ENCODE peak calls at places on chromosomes 11 and 22, in six cellular contexts. W is AG09319, P is neural crest cell, D is adrenal gland, Y is OCI-LY7, V is upper lobe of right lung. F is an unnamed sample.

GRCh38 chr22:16695261-16695660 is 102.7 kb upstream of the CCT8L2 start:
- DNase-seq in P (no peak), D (no peak), Y (no peak), W (no peak), V (no peak), F (no peak)

GRCh38 chr11:44814881-44815592 is 88.3 kb downstream of the TSPAN18 start:
- DNase-seq in D (no peak), P (no peak), V (peak), W (no peak), Y (no peak), F (no peak)

GRCh38 chr11:88167853-88168252 is 7.4 kb downstream of the RAB38 start:
- DNase-seq in W (no peak), V (no peak), D (no peak), P (no peak), Y (no peak), F (no peak)

GRCh38 chr22:39241632-39242388 is 3.0 kb downstream of the PDGFB start:
- DNase-seq in Y (no peak), D (no peak), P (no peak), V (no peak), W (no peak), F (peak)

GRCh38 chr11:107018902-107019493 is 722 bp upstream of the GUCY1A2 start:
- DNase-seq in V (peak), Y (no peak), P (peak), D (peak), W (no peak), F (peak)

GRCh38 chr22:31122532-31123291 is at the start of gene INPP5J:
- DNase-seq in W (no peak), D (peak), Y (no peak), V (peak), P (peak), F (peak)

GRCh38 chr11:116364357-116364756 is 408.4 kb downstream of the BUD13 start:
- DNase-seq in Y (no peak), W (no peak), D (no peak), P (no peak), V (no peak), F (no peak)

GRCh38 chr22:29663230-29663826 is 56.5 kb upstream of the CABP7 start:
- DNase-seq in Y (no peak), V (no peak), W (no peak), P (no peak), D (no peak), F (no peak)

GRCh38 chr11:103384652-103385051 is 275.4 kb downstream of the DYNC2H1 start:
- DNase-seq in V (no peak), D (no peak), P (no peak), W (no peak), Y (no peak), F (no peak)

GRCh38 chr22:50197856-50198623 is 2.8 kb upstream of the SELENOO start:
- DNase-seq in Y (no peak), W (no peak), P (no peak), D (no peak), V (no peak), F (no peak)

GRCh38 chr11:78277314-78277994 is 88.7 kb downstream of the USP35 start:
- DNase-seq in D (no peak), Y (no peak), P (no peak), V (peak), W (no peak), F (no peak)

GRCh38 chr11:746289-747175 is 732 bp upstream of the TALDO1 start:
- DNase-seq in V (no peak), P (peak), W (no peak), D (peak), Y (peak), F (no peak)

GRCh38 chr22:31852691-31853370 is 91.5 kb upstream of the YWHAH start:
- DNase-seq in V (no peak), P (no peak), W (no peak), Y (no peak), D (no peak), F (no peak)

GRCh38 chr22:17233348-17234043 is 14.3 kb upstream of the ADA2 start:
- DNase-seq in D (no peak), W (no peak), P (no peak), V (no peak), Y (no peak), F (no peak)

GRCh38 chr22:43829448-43829821 is 17.3 kb upstream of the EFCAB6 start:
- DNase-seq in W (no peak), Y (no peak), P (no peak), V (peak), D (no peak), F (peak)

GRCh38 chr11:79438631-79439429 is 2.0 kb downstream of the TENM4 start:
- DNase-seq in W (no peak), D (peak), V (peak), P (no peak), Y (no peak), F (no peak)

GRCh38 chr11:26286472-26287066 is 45.4 kb upstream of the ANO3 start:
- DNase-seq in W (no peak), D (no peak), P (peak), V (no peak), Y (peak), F (no peak)
- TF ChIP-seq CTCF in W (peak), D (no peak), P (peak), V (peak), Y (peak), F (no peak)

DNA sequence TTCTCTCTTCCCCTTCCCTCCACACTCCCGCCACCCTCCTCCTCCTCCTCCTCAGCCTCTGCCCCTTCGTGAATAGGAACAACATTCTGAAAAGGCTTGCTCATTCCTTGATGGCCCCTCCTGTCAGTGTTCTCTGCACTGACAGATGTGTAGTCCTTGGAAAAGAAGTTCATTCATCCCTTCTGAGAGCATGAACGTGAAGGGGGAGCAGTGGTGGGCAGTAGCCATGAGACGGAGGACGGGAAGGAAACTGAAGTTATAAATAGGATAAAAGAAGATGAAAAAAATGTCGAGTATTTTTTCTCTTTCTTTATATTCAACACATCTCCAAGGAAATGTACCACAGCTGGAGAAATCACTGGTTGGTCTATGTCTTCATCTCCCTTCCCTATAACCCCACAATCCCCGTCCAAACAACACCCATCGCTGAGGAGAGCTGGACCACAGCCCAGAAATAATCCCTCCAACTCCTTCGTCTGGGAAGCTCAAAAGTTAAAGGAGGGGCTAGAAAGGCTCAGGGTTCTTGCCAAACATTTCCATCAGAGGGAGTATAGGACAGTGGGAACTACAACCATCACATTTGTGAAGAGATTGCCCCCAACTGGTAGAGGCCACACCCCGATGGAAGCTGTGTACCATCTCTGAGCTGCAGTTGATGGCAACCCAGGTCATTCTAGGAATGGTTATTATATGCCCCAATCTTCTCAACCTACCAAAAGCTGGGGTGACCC is 33.5 kb downstream of the ETS1 start:
- DNase-seq in P (no peak), D (no peak), V (no peak), W (no peak), Y (peak), F (no peak)
- TF ChIP-seq CTCF in P (no peak), D (no peak), V (peak), W (peak), Y (peak), F (peak)

GRCh38 chr11:45967506-45967905 is 45.0 kb downstream of the LARGE2 start:
- DNase-seq in V (no peak), D (no peak), W (no peak), Y (no peak), P (no peak), F (no peak)

GRCh38 chr11:45960387-45961110 is 38.1 kb downstream of the LARGE2 start:
- DNase-seq in D (no peak), P (no peak), V (no peak), Y (no peak), W (no peak), F (no peak)

GRCh38 chr11:45959851-45960250 is 37.4 kb downstream of the LARGE2 start:
- DNase-seq in W (no peak), P (no peak), D (no peak), Y (no peak), V (no peak), F (no peak)

GRCh38 chr11:45961841-45962240 is 39.4 kb downstream of the LARGE2 start:
- DNase-seq in D (no peak), W (no peak), Y (no peak), P (no peak), V (no peak), F (no peak)

GRCh38 chr11:45964911-45965389 is 42.5 kb downstream of the LARGE2 start:
- DNase-seq in D (peak), P (peak), Y (peak), W (peak), V (no peak), F (peak)
- TF ChIP-seq CTCF in D (peak), P (peak), Y (peak), W (peak), V (peak), F (peak)

GRCh38 chr11:129992161-129992944 is 10.3 kb downstream of the PRDM10 start:
- DNase-seq in D (no peak), W (no peak), V (no peak), Y (peak), P (no peak), F (no peak)
- TF ChIP-seq CTCF in D (no peak), W (no peak), V (peak), Y (peak), P (no peak), F (no peak)

GRCh38 chr11:118311518-118311917 is 7.0 kb downstream of the CD3E start:
- DNase-seq in V (no peak), W (no peak), D (no peak), P (no peak), Y (peak), F (no peak)
- TF ChIP-seq CTCF in V (no peak), W (no peak), D (no peak), P (no peak), Y (peak), F (no peak)

GRCh38 chr11:65013692-65014145 is 241 bp upstream of the ARL2 start:
- DNase-seq in P (peak), V (peak), Y (peak), W (peak), D (peak), F (peak)
- TF ChIP-seq CTCF in P (no peak), V (no peak), Y (peak), W (no peak), D (no peak), F (peak)

GRCh38 chr11:121321614-121322243 is 29.2 kb downstream of the SC5D start:
- DNase-seq in Y (peak), P (no peak), D (no peak), W (no peak), V (no peak), F (no peak)
- TF ChIP-seq CTCF in Y (peak), P (no peak), D (no peak), W (peak), V (peak), F (no peak)

DNA sequence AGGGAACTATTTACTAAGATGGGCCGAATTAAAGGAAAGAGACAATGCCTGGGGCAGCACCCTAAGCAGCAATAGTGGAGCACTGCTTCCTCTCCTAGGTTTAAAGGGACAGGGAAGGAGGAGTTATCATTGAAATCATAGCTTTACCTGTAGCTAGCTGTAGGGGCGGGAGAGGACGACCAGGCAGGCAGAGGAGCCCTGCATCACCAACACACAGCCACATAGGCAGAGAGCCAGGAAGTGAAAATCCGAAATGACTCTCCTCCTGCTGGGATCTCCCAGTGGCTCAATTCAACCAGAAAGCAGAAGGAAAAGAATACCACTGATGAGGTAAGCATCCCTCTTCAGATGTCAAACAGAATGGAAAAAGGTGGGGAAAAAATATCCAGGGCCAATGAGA is 20.4 kb downstream of the MRGPRX4 start:
- DNase-seq in W (no peak), D (no peak), Y (peak), P (no peak), V (no peak), F (no peak)
- TF ChIP-seq CTCF in W (no peak), D (no peak), Y (no peak), P (no peak), V (no peak), F (no peak)

F was measured in left lung.